ENCODE peak calls at places on chromosome 1, in eight cellular contexts. U, W, D, F, A, B, T and H are unnamed samples.

GRCh38 chr1:33339413-33339812 is 18.5 kb upstream of the A3GALT2 start:
- DNase-seq in B (peak; percentile 37), A (no peak), T (no peak), W (no peak), U (no peak), D (no peak), F (no peak), H (no peak)

GRCh38 chr1:84582802-84583587 is 8.8 kb upstream of the CTBS start:
- DNase-seq in T (peak; percentile 65), D (no peak), U (no peak), F (no peak), B (peak; percentile 76), W (peak; percentile 46), A (no peak), H (no peak)

GRCh38 chr1:220007438-220007837 is 38.9 kb downstream of the EPRS1 start:
- DNase-seq in D (no peak), W (no peak), T (no peak), U (no peak), F (no peak), B (no peak), A (no peak), H (no peak)

GRCh38 chr1:35220976-35221375 is 28.0 kb upstream of the SFPQ start:
- DNase-seq in U (no peak), T (no peak), B (no peak), D (no peak), F (no peak), A (no peak), W (no peak), H (no peak)

GRCh38 chr1:36203554-36204346 is 20.5 kb upstream of the THRAP3 start:
- DNase-seq in B (peak; percentile 80), T (no peak), A (no peak), U (no peak), W (no peak), D (no peak), F (peak; percentile 36), H (peak; percentile 32)

GRCh38 chr1:41370756-41371420 is 9.7 kb downstream of the FOXO6 start:
- DNase-seq in W (no peak), D (no peak), A (no peak), F (no peak), B (no peak), U (no peak), T (no peak), H (no peak)

GRCh38 chr1:32186077-32186476 is 6.6 kb downstream of the TXLNA start:
- DNase-seq in U (no peak), B (no peak), W (no peak), T (no peak), F (no peak), D (no peak), A (no peak), H (no peak)

GRCh38 chr1:157241185-157241538 is 103.0 kb upstream of the ETV3 start:
- DNase-seq in A (no peak), D (no peak), T (no peak), U (no peak), B (no peak), F (no peak), W (no peak), H (no peak)

GRCh38 chr1:117138556-117138955 is 17.0 kb upstream of the TRIM45 start:
- DNase-seq in T (no peak), F (no peak), D (no peak), W (no peak), B (no peak), U (no peak), A (no peak), H (no peak)

GRCh38 chr1:76066390-76066789 is 8.2 kb upstream of the ST6GALNAC3 start:
- DNase-seq in A (no peak), W (peak; percentile 60), T (peak; percentile 9), U (no peak), B (no peak), F (no peak), D (no peak), H (no peak)

GRCh38 chr1:201785291-201785690 is 43.7 kb upstream of the IPO9 start:
- DNase-seq in B (no peak), F (no peak), A (no peak), U (no peak), T (no peak), W (no peak), D (no peak), H (no peak)

GRCh38 chr1:94422115-94422820 is 4.1 kb downstream of the ABCD3 start:
- DNase-seq in D (no peak), T (no peak), W (peak; percentile 9), F (no peak), A (no peak), B (no peak), U (no peak), H (no peak)

GRCh38 chr1:5579966-5580365 is 412.3 kb downstream of the NPHP4 start:
- DNase-seq in F (no peak), A (no peak), U (no peak), D (no peak), W (no peak), T (no peak), B (no peak), H (no peak)

GRCh38 chr1:56200446-56200845 is 378.9 kb downstream of the PLPP3 start:
- DNase-seq in D (no peak), T (no peak), U (no peak), A (no peak), F (peak; percentile 13), W (peak; percentile 22), B (peak; percentile 54), H (peak; percentile 49)

GRCh38 chr1:109654519-109654918 is 1.4 kb upstream of the GSTM4 start:
- DNase-seq in B (no peak), D (no peak), F (no peak), A (no peak), U (no peak), W (no peak), T (no peak), H (no peak)

GRCh38 chr1:6090996-6091822 is 45.5 kb downstream of the KCNAB2 start:
- DNase-seq in D (no peak), T (no peak), W (no peak), U (no peak), F (no peak), B (no peak), A (no peak), H (no peak)